ENCODE peak calls at places on chromosomes 16 and 17, in six cellular contexts. J is CD4-positive, alpha-beta T cell; S is prostate gland; Z is progenitor cell of endocrine pancreas; T is activated CD8-positive, alpha-beta T cell treated with anti-CD3 and anti-CD28 coated beads for 36 hours; L is Calu3. V is an unnamed sample.

GRCh38 chr16:70463235-70463634 is 8.8 kb downstream of the FCSK start:
- DNase-seq in S (no peak), Z (no peak), J (no peak), L (no peak), T (no peak), V (no peak)

GRCh38 chr17:50636145-50636803 is 1.6 kb downstream of the ABCC3 start:
- DNase-seq in T (no peak), J (no peak), S (no peak), L (no peak), Z (no peak), V (no peak)

GRCh38 chr17:49987681-49988441 is 7.2 kb downstream of the DLX3 start:
- DNase-seq in T (no peak), S (peak; percentile 77), J (no peak), L (peak; percentile 41), Z (no peak), V (no peak)

GRCh38 chr17:57949649-57950048 is 5.6 kb downstream of the CUEDC1 start:
- DNase-seq in T (no peak), Z (no peak), S (no peak), L (no peak), J (no peak), V (no peak)

GRCh38 chr17:38588775-38589174 is 17.0 kb downstream of the SRCIN1 start:
- DNase-seq in L (no peak), J (no peak), S (no peak), T (no peak), Z (no peak), V (no peak)

GRCh38 chr17:45144199-45145034 is 3.9 kb upstream of the HEXIM1 start:
- DNase-seq in T (peak; percentile 27), Z (no peak), J (no peak), L (no peak), S (peak; percentile 56), V (no peak)

GRCh38 chr17:58960068-58960467 is 146.6 kb downstream of the TRIM37 start:
- DNase-seq in J (no peak), L (peak; percentile 37), T (no peak), Z (no peak), S (peak; percentile 72), V (peak; percentile 35)

GRCh38 chr17:18960241-18960665 is 8.3 kb downstream of the SLC5A10 start:
- DNase-seq in Z (no peak), L (no peak), S (no peak), T (no peak), J (no peak), V (no peak)

GRCh38 chr16:87951550-87952538 is 610 bp downstream of the BANP start:
- DNase-seq in Z (peak; percentile 23), T (peak; percentile 35), S (no peak), J (no peak), L (peak; percentile 22), V (no peak)

GRCh38 chr16:1564325-1564724 is 30.9 kb downstream of the TMEM204 start:
- DNase-seq in Z (no peak), L (peak; percentile 34), J (no peak), T (peak; percentile 42), S (no peak), V (no peak)

GRCh38 chr16:47162670-47163420 is 19.1 kb upstream of the NETO2 start:
- DNase-seq in Z (no peak), T (no peak), L (no peak), J (no peak), S (no peak), V (no peak)

GRCh38 chr16:14240216-14240843 is 169.2 kb downstream of the MRTFB start:
- DNase-seq in L (no peak), T (no peak), J (no peak), S (no peak), Z (no peak), V (no peak)

GRCh38 chr17:77118251-77118928 is 22.4 kb upstream of the SEC14L1 start:
- DNase-seq in J (no peak), L (no peak), T (no peak), S (no peak), Z (no peak), V (no peak)

GRCh38 chr17:74970395-74970794 is 2.2 kb downstream of the HID1 start:
- DNase-seq in T (no peak), S (no peak), L (no peak), J (no peak), Z (no peak), V (no peak)

GRCh38 chr16:82796047-82796446 is 169.3 kb downstream of the CDH13 start:
- DNase-seq in Z (no peak), S (no peak), J (no peak), L (no peak), T (no peak), V (no peak)

GRCh38 chr16:84048306-84048705 is 5.7 kb upstream of the SLC38A8 start:
- DNase-seq in Z (peak; percentile 32), T (peak; percentile 11), J (no peak), S (peak; percentile 24), L (peak; percentile 55), V (no peak)
- TF ChIP-seq CTCF in Z (peak; percentile 56), T (no peak), J (no peak), S (no peak), L (no peak), V (no peak)

DNA sequence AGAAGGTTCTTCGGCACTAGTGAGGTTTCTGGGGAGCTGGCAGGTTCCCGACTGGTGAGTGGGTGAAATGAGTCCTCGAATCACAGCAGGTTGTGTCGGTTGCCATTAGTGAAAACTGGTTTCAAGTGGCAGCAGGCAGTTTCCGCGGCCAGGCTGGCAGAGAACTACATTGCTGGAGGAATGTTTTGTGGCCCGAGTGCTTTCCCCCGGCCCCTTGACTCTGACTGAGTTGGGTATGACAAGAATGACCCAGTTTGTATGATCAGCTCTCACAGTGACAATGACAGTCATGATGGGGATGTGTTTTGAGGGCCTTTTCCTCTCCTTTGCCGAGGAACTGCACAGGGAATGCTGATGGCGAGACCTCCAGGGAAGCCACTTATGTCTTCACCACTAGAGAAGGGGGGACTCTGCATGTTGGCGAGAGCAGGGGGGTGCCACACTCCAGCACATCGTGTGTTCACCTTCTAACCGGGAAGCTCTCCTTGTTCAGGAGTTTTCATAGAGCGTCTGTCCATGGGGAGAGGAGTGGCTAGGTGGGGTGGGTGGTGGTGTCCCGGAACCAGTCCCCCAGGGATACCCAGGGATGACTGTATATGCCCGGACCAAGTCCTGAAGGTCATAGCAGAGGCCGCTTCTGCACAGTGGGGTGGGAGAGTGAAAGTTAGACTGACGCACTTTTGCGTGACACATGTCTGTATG is 206.0 kb upstream of the CHMP6 start:
- DNase-seq in S (no peak), J (no peak), Z (no peak), L (no peak), T (peak; percentile 76), V (no peak)
- TF ChIP-seq CTCF in S (no peak), J (no peak), Z (no peak), L (no peak), T (no peak), V (no peak)

DNA sequence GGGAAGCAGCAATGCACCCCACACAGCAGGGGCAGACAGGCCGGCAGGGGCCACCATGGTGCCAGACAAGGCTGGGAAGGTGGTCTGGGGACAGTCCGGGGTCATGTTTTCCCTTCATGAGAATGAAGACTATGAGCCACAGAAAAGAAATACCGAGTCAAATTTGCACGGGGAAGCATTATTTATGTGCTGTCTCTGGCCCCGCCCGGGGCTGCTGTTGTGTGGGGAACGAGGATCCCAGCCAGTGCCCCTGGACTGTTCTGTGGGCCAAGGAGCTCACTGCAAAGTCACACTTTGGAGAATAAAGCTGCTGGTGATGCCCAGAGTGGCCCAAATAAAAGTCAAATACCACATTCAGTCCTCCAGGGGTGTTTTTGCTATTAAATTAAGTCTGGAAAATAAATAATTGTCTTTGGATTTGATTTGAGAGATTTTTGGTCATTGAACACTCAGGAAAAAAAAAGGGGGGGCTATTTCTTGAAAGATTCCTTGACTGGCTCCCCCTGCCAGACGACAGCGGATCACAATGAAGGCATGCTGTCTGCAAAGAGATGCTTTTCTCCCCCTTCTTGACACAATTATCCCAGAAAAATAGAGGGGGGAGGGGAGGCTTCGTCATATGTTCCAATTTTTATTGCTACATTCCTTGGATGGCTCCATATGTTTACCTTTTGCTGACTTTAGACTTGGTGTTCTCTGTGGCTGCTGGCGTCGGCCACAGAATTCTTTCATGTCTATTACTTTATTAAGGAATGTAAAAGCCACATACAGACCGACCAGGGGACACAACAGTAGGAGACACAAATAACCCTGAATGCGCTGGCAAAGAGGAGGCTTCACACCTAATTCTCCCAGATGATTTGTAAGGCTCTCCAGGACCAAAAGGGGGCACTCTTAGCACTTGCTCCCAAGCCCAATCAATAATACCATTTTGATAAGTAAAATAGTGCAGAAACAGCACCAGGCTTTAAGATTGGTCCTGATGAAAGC is 27.1 kb upstream of the ANKFN1 start:
- DNase-seq in Z (peak; percentile 11), J (no peak), S (peak; percentile 79), L (peak; percentile 34), T (peak; percentile 28), V (no peak)
- TF ChIP-seq CTCF in Z (peak; percentile 87), J (no peak), S (peak; percentile 46), L (peak; percentile 26), T (peak; percentile 62), V (peak; percentile 45)

GRCh38 chr17:63549946-63550815 is at the start of gene DCAF7:
- DNase-seq in T (peak; percentile 100), S (peak; percentile 100), L (peak; percentile 95), Z (peak; percentile 97), J (peak; percentile 99), V (peak; percentile 100)
- TF ChIP-seq CTCF in T (no peak), S (peak; percentile 7), L (no peak), Z (no peak), J (no peak), V (no peak)

GRCh38 chr16:11629071-11630030 is 38.9 kb upstream of the SNN start:
- DNase-seq in J (no peak), Z (no peak), T (peak; percentile 28), L (no peak), S (no peak), V (no peak)
- TF ChIP-seq CTCF in J (no peak), Z (no peak), T (no peak), L (no peak), S (no peak), V (no peak)

GRCh38 chr17:78314683-78315354 is 45.1 kb downstream of the SOCS3 start:
- DNase-seq in L (peak; percentile 36), T (peak; percentile 52), J (no peak), Z (no peak), S (no peak), V (no peak)
- TF ChIP-seq CTCF in L (no peak), T (no peak), J (no peak), Z (no peak), S (no peak), V (no peak)

GRCh38 chr16:85172465-85173071 is 60.3 kb upstream of the CIBAR2 start:
- DNase-seq in S (no peak), L (peak; percentile 56), J (no peak), T (peak; percentile 17), Z (no peak), V (no peak)
- TF ChIP-seq CTCF in S (peak; percentile 17), L (no peak), J (no peak), T (no peak), Z (peak; percentile 51), V (peak; percentile 17)

GRCh38 chr16:16096161-16096857 is 127.0 kb downstream of the ABCC6 start:
- DNase-seq in T (no peak), Z (no peak), L (no peak), J (no peak), S (peak; percentile 24), V (no peak)
- TF ChIP-seq CTCF in T (no peak), Z (peak; percentile 38), L (no peak), J (no peak), S (peak; percentile 21), V (peak; percentile 13)

DNA sequence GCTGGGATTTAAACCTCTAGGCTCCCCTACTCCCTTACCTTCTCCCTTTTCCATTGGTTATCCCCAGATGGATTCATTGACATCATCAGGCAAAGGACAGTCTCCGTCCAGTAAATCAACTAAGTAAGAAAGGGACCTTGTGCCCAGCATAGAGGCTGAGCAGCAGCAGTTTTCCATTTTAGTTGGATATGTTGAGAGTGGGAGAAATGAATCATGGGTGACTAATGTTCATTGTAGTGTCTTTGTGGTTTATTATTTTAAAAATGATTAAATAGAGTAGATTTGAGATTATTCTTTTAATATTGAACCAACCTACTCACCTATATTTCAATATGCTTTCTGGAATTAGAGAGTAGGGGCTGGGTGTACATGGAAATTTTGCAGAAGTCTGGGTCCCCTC is 99.4 kb upstream of the CACNG3 start:
- DNase-seq in Z (no peak), L (no peak), T (no peak), J (no peak), S (no peak), V (no peak)
- TF ChIP-seq CTCF in Z (no peak), L (no peak), T (no peak), J (no peak), S (no peak), V (no peak)

V was measured in GM12864.